ENCODE peak calls at places on chromosomes 1 and 21, in eight cellular contexts. M, N, K, P, B, X, J and Y are unnamed samples.
A peak's percentile ranks its signal among the peaks of the same experiment; 100 is the strongest.

GRCh38 chr1:160544647-160545046 is 21.6 kb upstream of the SLAMF6 start:
- DNase-seq in M (no peak), N (no peak), K (no peak), P (no peak), B (no peak), X (no peak), J (no peak), Y (no peak)

GRCh38 chr1:224660074-224660473 is 44.0 kb downstream of the CNIH3 start:
- DNase-seq in M (no peak), N (no peak), K (no peak), P (no peak), B (no peak), X (no peak), J (no peak), Y (no peak)

GRCh38 chr1:89221341-89221740 is 22.6 kb upstream of the GBP4 start:
- DNase-seq in M (no peak), N (no peak), K (no peak), P (no peak), B (no peak), X (no peak), J (no peak), Y (no peak)

GRCh38 chr1:42739753-42740700 is at the start of gene CLDN19:
- DNase-seq in M (no peak), N (no peak), K (no peak), P (no peak), B (no peak), X (no peak), J (no peak), Y (no peak)

GRCh38 chr1:201111156-201111555 is 1.1 kb downstream of the CACNA1S start:
- DNase-seq in M (no peak), N (no peak), K (no peak), P (no peak), B (no peak), X (no peak), J (no peak), Y (no peak)

GRCh38 chr1:246709196-246709595 is 15.0 kb upstream of the SCCPDH start:
- DNase-seq in M (no peak), N (no peak), K (no peak), P (no peak), B (no peak), X (no peak), J (no peak), Y (no peak)

GRCh38 chr1:17620448-17620847 is 81.0 kb downstream of the ARHGEF10L start:
- DNase-seq in M (no peak), N (no peak), K (no peak), P (no peak), B (no peak), X (no peak), J (no peak), Y (no peak)

GRCh38 chr1:89808429-89809117 is 12.3 kb upstream of the LRRC8D start:
- DNase-seq in M (no peak), N (no peak), K (no peak), P (no peak), B (no peak), X (no peak), J (no peak), Y (no peak)

GRCh38 chr1:207811920-207812720 is 60.3 kb downstream of the CD46 start:
- DNase-seq in M (no peak), N (peak; percentile 70), K (peak; percentile 86), P (peak; percentile 71), B (peak; percentile 81), X (peak; percentile 86), J (peak; percentile 52), Y (peak; percentile 83)

GRCh38 chr21:34609951-34610549 is 4.9 kb downstream of the RCAN1 start:
- DNase-seq in M (no peak), N (no peak), K (no peak), P (no peak), B (no peak), X (peak; percentile 60), J (no peak), Y (no peak)

GRCh38 chr1:216153130-216153529 is 270.1 kb downstream of the USH2A start:
- DNase-seq in M (no peak), N (no peak), K (no peak), P (no peak), B (no peak), X (no peak), J (no peak), Y (no peak)

GRCh38 chr1:87524021-87524754 is 195.5 kb downstream of the LMO4 start:
- DNase-seq in M (no peak), N (peak; percentile 23), K (peak; percentile 27), P (no peak), B (no peak), X (no peak), J (no peak), Y (no peak)

GRCh38 chr1:58573705-58574591 is 3.1 kb downstream of the TACSTD2 start:
- DNase-seq in M (no peak), N (no peak), K (no peak), P (peak; percentile 42), B (no peak), X (peak; percentile 58), J (no peak), Y (no peak)

GRCh38 chr1:47780469-47780995 is 216.7 kb downstream of the TRABD2B start:
- DNase-seq in M (no peak), N (no peak), K (no peak), P (no peak), B (no peak), X (no peak), J (no peak), Y (no peak)

GRCh38 chr1:49765034-49765433 is 258.7 kb downstream of the AGBL4 start:
- DNase-seq in M (no peak), N (no peak), K (no peak), P (no peak), B (no peak), X (no peak), J (no peak), Y (no peak)

GRCh38 chr1:113904292-113904673 is 316 bp downstream of the AP4B1 start:
- DNase-seq in M (no peak), N (no peak), K (no peak), P (no peak), B (no peak), X (no peak), J (no peak), Y (no peak)

GRCh38 chr1:83717785-83718184 is 281.1 kb downstream of the TTLL7 start:
- DNase-seq in M (no peak), N (no peak), K (no peak), P (no peak), B (no peak), X (no peak), J (no peak), Y (no peak)

GRCh38 chr1:46552357-46553237 is 1.1 kb upstream of the KNCN start:
- DNase-seq in M (no peak), N (no peak), K (no peak), P (no peak), B (no peak), X (no peak), J (no peak), Y (peak; percentile 15)

GRCh38 chr1:220768127-220768601 is 18.5 kb upstream of the MTARC1 start:
- DNase-seq in M (no peak), N (no peak), K (no peak), P (no peak), B (no peak), X (no peak), J (no peak), Y (no peak)

GRCh38 chr1:38917772-38918171 is 23.9 kb downstream of the RHBDL2 start:
- DNase-seq in M (no peak), N (no peak), K (no peak), P (no peak), B (no peak), X (no peak), J (no peak), Y (no peak)

GRCh38 chr1:56627636-56628039 is 17.5 kb upstream of the PRKAA2 start:
- DNase-seq in M (no peak), N (no peak), K (no peak), P (no peak), B (no peak), X (no peak), J (no peak), Y (no peak)

GRCh38 chr1:193201021-193201420 is 14.6 kb upstream of the B3GALT2 start:
- DNase-seq in M (no peak), N (no peak), K (no peak), P (no peak), B (no peak), X (no peak), J (no peak), Y (no peak)

GRCh38 chr1:234699795-234700665 is 90.1 kb upstream of the IRF2BP2 start:
- DNase-seq in M (no peak), N (no peak), K (peak; percentile 59), P (no peak), B (peak; percentile 63), X (no peak), J (no peak), Y (peak; percentile 48)

GRCh38 chr1:43995984-43996732 is 4.8 kb downstream of the CCDC24 start:
- DNase-seq in M (no peak), N (no peak), K (no peak), P (no peak), B (no peak), X (no peak), J (no peak), Y (no peak)
- H3K4me1 ChIP-seq in M (peaks cover 47% of the 10 kb centered on the region), N (peaks cover 12% of the 10 kb centered on the region), K (no peaks in the 10 kb centered on the region), P (no peaks in the 10 kb centered on the region), B (no peaks in the 10 kb centered on the region), X (peaks cover 10% of the 10 kb centered on the region), J (peaks cover 1% of the 10 kb centered on the region), Y (peaks cover 15% of the 10 kb centered on the region)

GRCh38 chr21:44846485-44847260 is 26.8 kb downstream of the PTTG1IP start:
- DNase-seq in M (no peak), N (peak; percentile 45), K (peak; percentile 59), P (peak; percentile 50), B (peak; percentile 85), X (no peak), J (no peak), Y (peak; percentile 85)
- H3K4me1 ChIP-seq in M (peaks cover 23% of the 10 kb centered on the region), N (peaks cover 40% of the 10 kb centered on the region), K (no peaks in the 10 kb centered on the region), P (no peaks in the 10 kb centered on the region), B (no peaks in the 10 kb centered on the region), X (peaks cover 22% of the 10 kb centered on the region), J (peaks cover 3% of the 10 kb centered on the region), Y (peaks cover 24% of the 10 kb centered on the region)

DNA sequence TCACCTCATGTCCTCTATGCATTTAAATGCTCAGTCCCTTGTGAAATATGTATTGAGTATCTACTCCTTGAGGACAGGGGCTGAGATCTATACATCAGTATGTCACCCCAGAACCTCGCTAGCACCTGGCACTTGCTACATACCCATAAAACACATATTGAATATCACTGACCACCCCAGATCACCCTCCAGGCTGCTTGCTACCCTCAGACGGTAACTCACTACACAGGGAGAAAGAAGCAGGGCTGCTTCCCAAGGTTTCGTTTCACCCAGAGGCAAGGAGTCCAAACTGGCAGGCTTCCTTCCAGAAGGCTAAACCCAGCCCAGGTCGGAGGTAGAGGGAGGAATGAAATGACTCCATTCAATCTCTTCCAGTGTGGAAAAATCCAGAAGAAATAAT is 8.5 kb downstream of the INKA2 start:
- DNase-seq in M (no peak), N (no peak), K (no peak), P (peak; percentile 7), B (no peak), X (peak; percentile 37), J (no peak), Y (no peak)
- H3K4me1 ChIP-seq in M (peaks cover 69% of the 10 kb centered on the region), N (peaks cover 100% of the 10 kb centered on the region), K (peaks cover 53% of the 10 kb centered on the region), P (peaks cover 24% of the 10 kb centered on the region), B (no peaks in the 10 kb centered on the region), X (peaks cover 41% of the 10 kb centered on the region), J (peaks cover 5% of the 10 kb centered on the region), Y (peaks cover 49% of the 10 kb centered on the region)

DNA sequence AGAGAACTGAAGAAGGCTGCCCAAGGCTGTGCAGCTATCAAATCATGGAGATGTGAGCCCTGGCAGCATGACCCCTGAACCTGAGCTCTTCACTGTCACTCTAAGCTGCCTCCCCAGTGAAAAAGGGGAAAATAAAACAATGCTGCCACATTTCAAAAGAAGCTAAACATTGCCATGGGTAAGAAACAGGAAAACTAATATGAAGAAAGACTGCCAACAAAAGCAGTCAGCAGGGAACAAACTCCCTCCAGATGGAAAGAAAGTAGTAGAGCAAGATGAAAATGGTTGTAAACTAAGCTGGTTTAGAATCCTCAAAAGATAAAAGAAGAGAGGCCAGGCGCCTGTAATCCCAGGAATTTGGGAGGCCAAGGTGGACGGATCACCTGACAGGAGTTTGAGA is 36.2 kb upstream of the CSF1 start:
- DNase-seq in M (no peak), N (no peak), K (no peak), P (no peak), B (no peak), X (no peak), J (no peak), Y (no peak)
- H3K4me1 ChIP-seq in M (peaks cover 47% of the 10 kb centered on the region), N (peaks cover 49% of the 10 kb centered on the region), K (no peaks in the 10 kb centered on the region), P (no peaks in the 10 kb centered on the region), B (no peaks in the 10 kb centered on the region), X (peaks cover 61% of the 10 kb centered on the region), J (peaks cover 12% of the 10 kb centered on the region), Y (no peaks in the 10 kb centered on the region)